ENCODE peak calls at places on chromosomes 4 and X, in seven cellular contexts. Q is H1, M is GM12878, Z is SK-N-SH, H is HepG2, J is K562, T is HCT116. N is an unnamed sample.

GRCh38 chrX:20361890-20362262 is 95.2 kb upstream of the RPS6KA3 start:
- DNase-seq in Q (no peak), M (no peak), Z (no peak), H (peak; percentile 72), J (no peak), T (no peak), N (peak; percentile 9)

GRCh38 chrX:46626566-46626965 is 53.0 kb downstream of the CHST7 start:
- DNase-seq in Q (no peak), M (no peak), Z (no peak), H (no peak), J (no peak), T (no peak), N (no peak)

GRCh38 chr4:113958766-113959540 is 20.5 kb downstream of the ARSJ start:
- DNase-seq in Q (no peak), M (no peak), Z (no peak), H (peak; percentile 74), J (no peak), T (peak; percentile 90), N (no peak)

GRCh38 chr4:54227261-54228063 is 1.6 kb upstream of the PDGFRA start:
- DNase-seq in Q (peak; percentile 64), M (no peak), Z (peak; percentile 77), H (no peak), J (no peak), T (no peak), N (no peak)

GRCh38 chr4:164888096-164888495 is 11.1 kb downstream of the APELA start:
- DNase-seq in Q (no peak), M (no peak), Z (no peak), H (no peak), J (no peak), T (no peak), N (no peak)

GRCh38 chr4:148914734-148915133 is 472.5 kb upstream of the NR3C2 start:
- DNase-seq in Q (no peak), M (no peak), Z (no peak), H (no peak), J (no peak), T (no peak), N (no peak)

GRCh38 chr4:186534056-186534455 is 21.3 kb downstream of the MTNR1A start:
- DNase-seq in Q (no peak), M (no peak), Z (no peak), H (no peak), J (no peak), T (no peak), N (peak; percentile 14)

GRCh38 chr4:37445023-37445422 is 200.5 kb downstream of the NWD2 start:
- DNase-seq in Q (no peak), M (no peak), Z (no peak), H (no peak), J (peak; percentile 6), T (no peak), N (no peak)

GRCh38 chrX:119885554-119886428 is 9.9 kb upstream of the AKAP14 start:
- DNase-seq in Q (no peak), M (no peak), Z (no peak), H (peak; percentile 98), J (peak; percentile 38), T (no peak), N (no peak)

GRCh38 chr4:150366487-150366999 is 215.4 kb upstream of the MAB21L2 start:
- DNase-seq in Q (peak; percentile 51), M (peak; percentile 54), Z (peak; percentile 58), H (no peak), J (no peak), T (no peak), N (no peak)

GRCh38 chr4:156390599-156391296 is 437.1 kb upstream of the CTSO start:
- DNase-seq in Q (no peak), M (no peak), Z (no peak), H (no peak), J (no peak), T (no peak), N (no peak)

GRCh38 chrX:82973641-82974040 is 534.4 kb upstream of the POU3F4 start:
- DNase-seq in Q (no peak), M (no peak), Z (no peak), H (no peak), J (no peak), T (no peak), N (no peak)

GRCh38 chr4:71187399-71188196 is 151.2 kb upstream of the SLC4A4 start:
- DNase-seq in Q (peak; percentile 73), M (no peak), Z (no peak), H (no peak), J (no peak), T (no peak), N (no peak)

GRCh38 chr4:61201562-61202099 is 1.5 kb downstream of the ADGRL3 start:
- DNase-seq in Q (peak; percentile 63), M (no peak), Z (peak; percentile 50), H (no peak), J (no peak), T (no peak), N (no peak)

GRCh38 chr4:115171220-115171619 is 57.8 kb upstream of the NDST4 start:
- DNase-seq in Q (no peak), M (no peak), Z (no peak), H (no peak), J (no peak), T (no peak), N (no peak)

GRCh38 chrX:35090801-35091200 is 148.2 kb downstream of the FAM47B start:
- DNase-seq in Q (no peak), M (no peak), Z (no peak), H (no peak), J (no peak), T (no peak), N (no peak)

GRCh38 chrX:146615807-146616206 is 193.8 kb upstream of the CXorf51B start:
- DNase-seq in Q (no peak), M (no peak), Z (no peak), H (no peak), J (no peak), T (no peak), N (no peak)

GRCh38 chrX:134684956-134685355 is 26.7 kb upstream of the PLAC1 start:
- DNase-seq in Q (no peak), M (no peak), Z (no peak), H (no peak), J (no peak), T (no peak), N (no peak)

GRCh38 chr4:148355442-148356123 is 86.6 kb downstream of the NR3C2 start:
- DNase-seq in Q (no peak), M (no peak), Z (peak; percentile 7), H (no peak), J (no peak), T (no peak), N (no peak)

GRCh38 chrX:16882188-16882587 is 12.0 kb upstream of the RBBP7 start:
- DNase-seq in Q (no peak), M (no peak), Z (peak; percentile 34), H (no peak), J (peak; percentile 22), T (no peak), N (peak; percentile 76)

GRCh38 chr4:120399846-120400245 is 333.2 kb upstream of the MAD2L1 start:
- DNase-seq in Q (no peak), M (no peak), Z (no peak), H (no peak), J (no peak), T (no peak), N (no peak)

GRCh38 chr4:41360911-41361830 is 104.4 kb downstream of the UCHL1 start:
- DNase-seq in Q (peak; percentile 73), M (no peak), Z (peak; percentile 46), H (no peak), J (no peak), T (no peak), N (peak; percentile 23)

GRCh38 chr4:181757921-181758320 is 485.3 kb upstream of the TENM3 start:
- DNase-seq in Q (no peak), M (no peak), Z (no peak), H (no peak), J (no peak), T (no peak), N (no peak)

GRCh38 chr4:181766061-181766460 is 477.1 kb upstream of the TENM3 start:
- DNase-seq in Q (no peak), M (no peak), Z (no peak), H (no peak), J (no peak), T (no peak), N (peak; percentile 52)

GRCh38 chr4:181756451-181756850 is 486.8 kb upstream of the TENM3 start:
- DNase-seq in Q (no peak), M (no peak), Z (no peak), H (no peak), J (no peak), T (no peak), N (no peak)

GRCh38 chr4:181761130-181761529 is 482.1 kb upstream of the TENM3 start:
- DNase-seq in Q (no peak), M (no peak), Z (no peak), H (no peak), J (no peak), T (no peak), N (no peak)

GRCh38 chr4:181760560-181760959 is 482.6 kb upstream of the TENM3 start:
- DNase-seq in Q (no peak), M (no peak), Z (no peak), H (no peak), J (no peak), T (no peak), N (no peak)
- TF ChIP-seq JUND in Q (no peak), M (no peak), Z (no peak), H (no peak), J (no peak), T (no peak), N (no peak)

GRCh38 chr4:80183196-80184052 is 13.9 kb upstream of the PRDM8 start:
- DNase-seq in Q (no peak), M (no peak), Z (peak; percentile 79), H (no peak), J (no peak), T (no peak), N (no peak)
- TF ChIP-seq JUND in Q (no peak), M (no peak), Z (no peak), H (no peak), J (no peak), T (no peak), N (no peak)

GRCh38 chr4:176191974-176192373 is 3.4 kb downstream of the SPATA4 start:
- DNase-seq in Q (no peak), M (no peak), Z (peak; percentile 32), H (no peak), J (no peak), T (no peak), N (peak; percentile 43)
- TF ChIP-seq JUND in Q (no peak), M (no peak), Z (peak; percentile 17), H (no peak), J (no peak), T (no peak), N (no peak)

DNA sequence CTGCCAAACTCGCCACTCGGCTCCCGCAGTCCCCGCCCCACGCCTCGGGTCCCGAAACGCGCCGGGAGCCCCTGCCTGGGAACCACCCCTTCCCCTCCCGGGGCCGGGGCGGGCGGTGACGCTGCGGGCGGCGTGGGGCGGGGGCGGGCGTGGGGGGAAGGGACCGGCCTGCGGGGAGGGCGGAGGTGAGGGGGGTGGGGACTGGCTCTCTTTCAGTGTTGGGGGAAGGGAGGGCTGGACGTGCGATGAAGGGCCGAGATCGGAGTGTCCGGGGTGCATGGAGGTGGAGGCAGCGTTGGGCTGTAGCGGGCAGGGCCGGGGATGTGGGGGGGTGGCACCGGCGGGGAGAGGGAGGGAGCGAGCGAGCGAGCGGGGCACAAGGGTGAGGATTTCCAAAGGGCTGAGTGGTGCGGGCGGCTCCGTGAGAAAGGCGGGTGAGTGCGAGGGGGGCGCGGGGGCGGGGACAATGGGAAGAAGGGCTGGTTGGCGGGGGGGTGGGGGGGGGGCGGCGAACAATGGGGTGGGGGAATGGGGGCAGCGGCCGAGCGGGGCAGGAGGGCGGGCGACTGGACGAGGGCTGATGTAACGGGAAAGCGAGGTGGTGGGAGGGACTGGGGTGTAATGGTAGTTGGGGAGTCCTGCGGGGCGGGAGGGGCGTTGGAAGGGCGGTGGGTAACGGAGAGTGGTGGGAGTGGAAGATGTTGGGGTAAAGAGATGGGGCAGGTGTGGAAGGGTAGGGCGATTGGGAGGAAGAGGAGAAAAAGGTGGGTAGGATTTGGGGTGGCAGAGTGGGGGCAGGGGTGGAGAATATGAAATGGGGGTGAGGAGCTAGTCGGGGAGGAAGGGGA is 580 bp downstream of the DCUN1D4 start:
- DNase-seq in Q (no peak), M (no peak), Z (peak; percentile 83), H (peak; percentile 28), J (peak; percentile 87), T (no peak), N (peak; percentile 42)
- TF ChIP-seq JUND in Q (no peak), M (no peak), Z (no peak), H (no peak), J (no peak), T (no peak), N (no peak)

N was measured in T47D.